ENCODE peak calls at places on chromosomes 5 and 9, in seven cellular contexts. C is K562, F is HCT116, X is H1, L is SK-N-SH, N is GM12878, R is HepG2. K is an unnamed sample.
A peak's percentile ranks its signal among the peaks of the same experiment; 100 is the strongest.

GRCh38 chr9:86731511-86731993 is 215.8 kb downstream of the GAS1 start:
- DNase-seq in C (no peak), F (no peak), X (no peak), L (no peak), N (no peak), R (no peak), K (no peak)

GRCh38 chr9:99822096-99822595 is 461 bp downstream of the NR4A3 start:
- DNase-seq in C (peak; percentile 47), F (no peak), X (no peak), L (no peak), N (no peak), R (no peak), K (no peak)

GRCh38 chr9:108836771-108837170 is 19.0 kb downstream of the ACTL7B start:
- DNase-seq in C (no peak), F (no peak), X (no peak), L (no peak), N (no peak), R (no peak), K (no peak)

GRCh38 chr9:100111235-100111634 is 12.2 kb downstream of the INVS start:
- DNase-seq in C (no peak), F (no peak), X (no peak), L (no peak), N (no peak), R (no peak), K (no peak)

GRCh38 chr9:15211160-15211993 is 95.6 kb downstream of the TTC39B start:
- DNase-seq in C (peak; percentile 28), F (peak; percentile 50), X (peak; percentile 34), L (peak; percentile 57), N (peak; percentile 30), R (peak; percentile 70), K (no peak)

GRCh38 chr5:134143431-134143830 is 28.9 kb downstream of the TCF7 start:
- DNase-seq in C (no peak), F (no peak), X (no peak), L (no peak), N (no peak), R (no peak), K (no peak)

GRCh38 chr9:86978986-86979385 is 31.7 kb upstream of the GAS1 start:
- DNase-seq in C (no peak), F (no peak), X (no peak), L (no peak), N (no peak), R (no peak), K (no peak)

GRCh38 chr5:144577676-144578075 is 407.0 kb downstream of the KCTD16 start:
- DNase-seq in C (no peak), F (no peak), X (no peak), L (no peak), N (no peak), R (no peak), K (no peak)

GRCh38 chr5:135497971-135498661 is 37.6 kb downstream of the NEUROG1 start:
- DNase-seq in C (no peak), F (no peak), X (no peak), L (no peak), N (no peak), R (no peak), K (no peak)

GRCh38 chr9:76655121-76655531 is 109.1 kb upstream of the PCA3 start:
- DNase-seq in C (no peak), F (no peak), X (no peak), L (no peak), N (no peak), R (no peak), K (no peak)

GRCh38 chr9:68709291-68709970 is 4.4 kb downstream of the PIP5K1B start:
- DNase-seq in C (no peak), F (no peak), X (no peak), L (no peak), N (no peak), R (no peak), K (no peak)

GRCh38 chr5:96387616-96388015 is 45.4 kb downstream of the PCSK1 start:
- DNase-seq in C (no peak), F (no peak), X (no peak), L (no peak), N (no peak), R (no peak), K (no peak)

GRCh38 chr9:98180996-98181395 is 11.4 kb downstream of the CORO2A start:
- DNase-seq in C (no peak), F (no peak), X (no peak), L (no peak), N (no peak), R (no peak), K (no peak)

GRCh38 chr9:134243778-134244467 is 79.6 kb upstream of the RNU6ATAC start:
- DNase-seq in C (no peak), F (no peak), X (no peak), L (no peak), N (peak; percentile 42), R (no peak), K (no peak)

GRCh38 chr5:3856036-3856435 is 260.4 kb downstream of the IRX1 start:
- DNase-seq in C (no peak), F (no peak), X (no peak), L (no peak), N (no peak), R (no peak), K (no peak)

GRCh38 chr9:109478204-109478563 is 19.9 kb downstream of the PTPN3 start:
- DNase-seq in C (no peak), F (no peak), X (no peak), L (no peak), N (no peak), R (no peak), K (no peak)

GRCh38 chr5:136631176-136631575 is 265.8 kb upstream of the TRPC7 start:
- DNase-seq in C (no peak), F (no peak), X (no peak), L (no peak), N (no peak), R (no peak), K (no peak)

GRCh38 chr5:103166704-103167103 is 46.6 kb downstream of the PPIP5K2 start:
- DNase-seq in C (no peak), F (no peak), X (no peak), L (no peak), N (no peak), R (no peak), K (no peak)

GRCh38 chr5:130198927-130199326 is 294.7 kb downstream of the CHSY3 start:
- DNase-seq in C (no peak), F (peak; percentile 48), X (peak; percentile 9), L (peak; percentile 3), N (no peak), R (peak; percentile 28), K (peak; percentile 85)

GRCh38 chr9:93533863-93534262 is 42.5 kb upstream of the PHF2 start:
- DNase-seq in C (no peak), F (no peak), X (no peak), L (no peak), N (no peak), R (no peak), K (no peak)

GRCh38 chr9:93536874-93537273 is 39.5 kb upstream of the PHF2 start:
- DNase-seq in C (no peak), F (no peak), X (no peak), L (no peak), N (no peak), R (no peak), K (peak; percentile 13)

GRCh38 chr9:93536167-93536566 is 40.2 kb upstream of the PHF2 start:
- DNase-seq in C (no peak), F (no peak), X (no peak), L (no peak), N (no peak), R (no peak), K (no peak)

GRCh38 chr9:93532121-93532520 is 44.3 kb upstream of the PHF2 start:
- DNase-seq in C (no peak), F (no peak), X (no peak), L (no peak), N (no peak), R (no peak), K (peak; percentile 67)

GRCh38 chr9:93531374-93531773 is 45.0 kb upstream of the PHF2 start:
- DNase-seq in C (no peak), F (no peak), X (no peak), L (no peak), N (no peak), R (no peak), K (peak; percentile 63)
- TF ChIP-seq JUND in C (no peak), F (no peak), X (no peak), L (no peak), N (no peak), R (no peak), K (no peak)

DNA sequence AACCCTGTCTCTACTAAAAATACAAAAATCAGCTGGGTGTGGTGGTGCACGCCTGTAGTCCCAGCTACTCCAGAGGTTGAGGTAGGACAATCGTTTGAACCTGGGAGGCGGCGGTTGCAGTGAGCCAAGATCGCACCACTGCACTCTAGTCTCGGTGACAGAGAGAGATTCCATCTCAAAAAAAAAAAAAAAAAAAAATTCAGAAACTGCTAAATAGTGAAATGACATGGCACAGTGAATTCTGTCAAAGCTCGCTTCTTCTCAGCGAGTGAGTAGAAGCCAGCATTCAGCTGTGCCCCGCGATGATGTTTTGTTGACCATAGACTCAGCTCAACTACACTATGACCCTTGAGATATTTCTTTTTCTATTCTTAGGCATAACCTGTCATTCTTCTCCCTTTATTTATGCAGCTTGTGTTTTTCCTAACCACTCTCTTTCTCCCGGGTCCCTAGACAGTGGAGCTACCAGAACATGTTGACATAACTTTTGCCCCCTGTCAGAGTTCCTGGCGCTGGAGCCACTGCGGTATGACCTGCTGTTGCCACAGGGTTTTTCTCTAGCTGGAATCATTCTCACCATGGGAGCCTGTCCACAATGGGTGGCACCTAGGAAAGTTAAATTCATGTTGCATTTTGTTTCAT is 13.5 kb upstream of the IQGAP2 start:
- DNase-seq in C (no peak), F (no peak), X (no peak), L (no peak), N (no peak), R (peak; percentile 86), K (no peak)
- TF ChIP-seq JUND in C (no peak), F (no peak), X (no peak), L (no peak), N (no peak), R (no peak), K (no peak)

GRCh38 chr9:19049872-19050636 is 827 bp downstream of the RRAGA start:
- DNase-seq in C (peak; percentile 12), F (no peak), X (no peak), L (peak; percentile 36), N (no peak), R (no peak), K (no peak)
- TF ChIP-seq JUND in C (no peak), F (no peak), X (no peak), L (no peak), N (no peak), R (no peak), K (no peak)

GRCh38 chr9:34653131-34653530 is 1.1 kb downstream of the IL11RA start:
- DNase-seq in C (no peak), F (no peak), X (no peak), L (peak; percentile 48), N (no peak), R (no peak), K (no peak)

GRCh38 chr9:34651286-34651685 is 699 bp upstream of the IL11RA start:
- DNase-seq in C (no peak), F (no peak), X (no peak), L (no peak), N (no peak), R (no peak), K (no peak)

GRCh38 chr9:34652608-34653007 is 623 bp downstream of the IL11RA start:
- DNase-seq in C (no peak), F (no peak), X (no peak), L (no peak), N (no peak), R (no peak), K (no peak)

GRCh38 chr9:34650816-34651215 is 1.2 kb upstream of the IL11RA start:
- DNase-seq in C (no peak), F (no peak), X (no peak), L (peak; percentile 88), N (no peak), R (no peak), K (no peak)

GRCh38 chr9:34651876-34652602 is at the start of gene IL11RA:
- DNase-seq in C (peak; percentile 94), F (peak; percentile 80), X (peak; percentile 81), L (no peak), N (no peak), R (peak; percentile 92), K (peak; percentile 83)
- TF ChIP-seq JUND in C (peak; percentile 64), F (no peak), X (no peak), L (no peak), N (no peak), R (no peak), K (no peak)